ENCODE peak calls at places on chromosomes 1 and 21, in four cellular contexts. U is mesenchymal stem cell, P is H1, X is trophoblast cell. W is an unnamed sample.

GRCh38 chr1:221419513-221420088 is 322.3 kb downstream of the DUSP10 start:
- DNase-seq in U (peak; percentile 64), P (no peak), X (no peak), W (no peak)

GRCh38 chr1:66418021-66418420 is 115.9 kb upstream of the SGIP1 start:
- DNase-seq in U (no peak), P (no peak), X (peak; percentile 72), W (no peak)

GRCh38 chr21:37671381-37671780 is 244.9 kb downstream of the KCNJ6 start:
- DNase-seq in U (no peak), P (no peak), X (no peak), W (no peak)

GRCh38 chr1:10694274-10694632 is 102.2 kb downstream of the CASZ1 start:
- DNase-seq in U (peak; percentile 33), P (no peak), X (no peak), W (no peak)

GRCh38 chr1:110002695-110003094 is 18.1 kb downstream of the AHCYL1 start:
- DNase-seq in U (no peak), P (no peak), X (no peak), W (no peak)

GRCh38 chr1:226107471-226108460 is 45.2 kb downstream of the H3-3A start:
- DNase-seq in U (no peak), P (no peak), X (peak; percentile 59), W (no peak)

GRCh38 chr1:210446479-210446878 is 117.8 kb downstream of the HHAT start:
- DNase-seq in U (peak; percentile 33), P (no peak), X (peak; percentile 63), W (peak; percentile 33)

GRCh38 chr1:41682149-41682548 is 197.7 kb upstream of the EDN2 start:
- DNase-seq in U (no peak), P (no peak), X (no peak), W (no peak)

GRCh38 chr1:4115191-4115900 is 215.3 kb upstream of the C1orf174 start:
- DNase-seq in U (no peak), P (no peak), X (no peak), W (no peak)

GRCh38 chr1:79811173-79811572 is 804.6 kb upstream of the ADGRL4 start:
- DNase-seq in U (peak; percentile 85), P (no peak), X (no peak), W (no peak)

GRCh38 chr21:39141502-39141901 is 41.7 kb downstream of the PSMG1 start:
- DNase-seq in U (peak; percentile 59), P (no peak), X (no peak), W (no peak)

GRCh38 chr1:59133997-59134396 is 162.9 kb upstream of the FGGY start:
- DNase-seq in U (no peak), P (no peak), X (no peak), W (no peak)

GRCh38 chr1:210445485-210445884 is 116.8 kb downstream of the HHAT start:
- DNase-seq in U (no peak), P (no peak), X (peak; percentile 82), W (no peak)

GRCh38 chr21:41121785-41122415 is 46.1 kb upstream of the BACE2 start:
- DNase-seq in U (no peak), P (peak; percentile 56), X (peak; percentile 98), W (peak; percentile 78)

GRCh38 chr1:150165622-150166612 is 16.2 kb downstream of the PLEKHO1 start:
- DNase-seq in U (peak; percentile 65), P (no peak), X (peak; percentile 43), W (no peak)

GRCh38 chr1:84960371-84960770 is 36.5 kb downstream of the MCOLN2 start:
- DNase-seq in U (peak; percentile 81), P (no peak), X (peak; percentile 96), W (no peak)

GRCh38 chr1:71193153-71193552 is 112.3 kb upstream of the ZRANB2 start:
- DNase-seq in U (no peak), P (no peak), X (no peak), W (no peak)

GRCh38 chr1:149849246-149849946 is 50.0 kb upstream of the BOLA1 start:
- DNase-seq in U (peak; percentile 18), P (no peak), X (peak; percentile 0), W (no peak)

GRCh38 chr1:61170328-61171238 is 88.2 kb downstream of the NFIA start:
- DNase-seq in U (no peak), P (no peak), X (no peak), W (no peak)

GRCh38 chr1:22044690-22045420 is 7.7 kb upstream of the CDC42 start:
- DNase-seq in U (no peak), P (no peak), X (no peak), W (no peak)

GRCh38 chr1:42144336-42145189 is 8.6 kb upstream of the GUCA2B start:
- DNase-seq in U (no peak), P (no peak), X (no peak), W (no peak)

GRCh38 chr1:191255354-191256057 is 777.8 kb upstream of the BRINP3 start:
- DNase-seq in U (no peak), P (no peak), X (no peak), W (peak; percentile 59)

GRCh38 chr1:59730759-59731478 is 83.8 kb upstream of the HOOK1 start:
- DNase-seq in U (peak; percentile 97), P (no peak), X (no peak), W (no peak)

GRCh38 chr21:36976882-36977651 is 10.6 kb upstream of the HLCS start:
- DNase-seq in U (peak; percentile 83), P (no peak), X (peak; percentile 68), W (peak; percentile 60)

GRCh38 chr1:27960762-27961645 is 1.2 kb downstream of the XKR8 start:
- DNase-seq in U (peak; percentile 33), P (no peak), X (no peak), W (no peak)

GRCh38 chr21:45308211-45309068 is 20.7 kb upstream of the POFUT2 start:
- DNase-seq in U (peak; percentile 97), P (no peak), X (no peak), W (no peak)

GRCh38 chr1:169321539-169321938 is 46.1 kb downstream of the NME7 start:
- DNase-seq in U (peak; percentile 18), P (no peak), X (no peak), W (no peak)

GRCh38 chr1:181551249-181551648 is 67.9 kb downstream of the CACNA1E start:
- DNase-seq in U (no peak), P (no peak), X (no peak), W (peak; percentile 53)

GRCh38 chr1:109255673-109256072 is 6.3 kb downstream of the CELSR2 start:
- DNase-seq in U (no peak), P (no peak), X (no peak), W (no peak)

GRCh38 chr1:86441581-86441980 is 17.6 kb downstream of the CLCA2 start:
- DNase-seq in U (no peak), P (no peak), X (no peak), W (no peak)

GRCh38 chr1:233281711-233282581 is 13.6 kb downstream of the PCNX2 start:
- DNase-seq in U (peak; percentile 51), P (no peak), X (no peak), W (no peak)

GRCh38 chr1:119940697-119941096 is 44.4 kb upstream of the ADAM30 start:
- DNase-seq in U (no peak), P (no peak), X (no peak), W (no peak)

GRCh38 chr1:233904979-233905415 is 521 bp downstream of the SLC35F3 start:
- DNase-seq in U (no peak), P (no peak), X (peak; percentile 18), W (no peak)

GRCh38 chr1:7284839-7285435 is 486.2 kb upstream of the VAMP3 start:
- DNase-seq in U (no peak), P (no peak), X (no peak), W (no peak)

GRCh38 chr1:225113265-225113664 is 183.8 kb downstream of the DNAH14 start:
- DNase-seq in U (no peak), P (no peak), X (no peak), W (no peak)

GRCh38 chr1:76303348-76303712 is 228.8 kb downstream of the ST6GALNAC3 start:
- DNase-seq in U (no peak), P (no peak), X (no peak), W (no peak)

GRCh38 chr1:159914252-159915018 is 10.9 kb downstream of the TAGLN2 start:
- DNase-seq in U (no peak), P (no peak), X (peak; percentile 80), W (no peak)

GRCh38 chr1:159917533-159917932 is 7.8 kb downstream of the TAGLN2 start:
- DNase-seq in U (peak; percentile 14), P (no peak), X (no peak), W (no peak)

GRCh38 chr1:159916240-159917051 is 8.9 kb downstream of the TAGLN2 start:
- DNase-seq in U (peak; percentile 88), P (no peak), X (peak; percentile 98), W (peak; percentile 63)

GRCh38 chr1:159913451-159914192 is 11.7 kb downstream of the TAGLN2 start:
- DNase-seq in U (no peak), P (no peak), X (no peak), W (no peak)

GRCh38 chr1:159915571-159916239 is 9.6 kb downstream of the TAGLN2 start:
- DNase-seq in U (no peak), P (no peak), X (peak; percentile 94), W (no peak)
- H2BK5ac ChIP-seq in U (no peak overlapping the region), P (no peak overlapping the region), X (peak overlapping the region; percentile 8), W (peak overlapping the region; percentile 14)

GRCh38 chr1:241560511-241561187 is 28.5 kb downstream of the KMO start:
- DNase-seq in U (no peak), P (no peak), X (no peak), W (no peak)
- H3K4me3 ChIP-seq in U (no peak overlapping the region), P (no peak overlapping the region), X (no peak overlapping the region), W (no peak overlapping the region)

GRCh38 chr1:167250482-167250881 is 29.8 kb downstream of the POU2F1 start:
- DNase-seq in U (no peak), P (no peak), X (peak; percentile 89), W (no peak)

GRCh38 chr1:167248707-167249642 is 28.3 kb downstream of the POU2F1 start:
- DNase-seq in U (no peak), P (no peak), X (peak; percentile 80), W (no peak)

GRCh38 chr1:167247754-167248153 is 27.1 kb downstream of the POU2F1 start:
- DNase-seq in U (no peak), P (no peak), X (no peak), W (no peak)

GRCh38 chr1:167251482-167251881 is 30.8 kb downstream of the POU2F1 start:
- DNase-seq in U (no peak), P (no peak), X (peak; percentile 96), W (no peak)

GRCh38 chr1:167249702-167250101 is 29.0 kb downstream of the POU2F1 start:
- DNase-seq in U (no peak), P (no peak), X (peak; percentile 37), W (no peak)
- H2BK12ac ChIP-seq in U (no peak overlapping the region), P (no peak overlapping the region), X (no peak overlapping the region), W (no peak overlapping the region)

GRCh38 chr1:177898377-177898648 is 71.5 kb downstream of the SEC16B start:
- DNase-seq in U (no peak), P (no peak), X (no peak), W (no peak)
- H2BK5ac ChIP-seq in U (no peak overlapping the region), P (no peak overlapping the region), X (no peak overlapping the region), W (no peak overlapping the region)

GRCh38 chr1:200530551-200531261 is 89.8 kb downstream of the KIF14 start:
- DNase-seq in U (no peak), P (no peak), X (no peak), W (no peak)
- H3K4me3 ChIP-seq in U (no peak overlapping the region), P (no peak overlapping the region), X (no peak overlapping the region), W (no peak overlapping the region)

GRCh38 chr1:19815801-19816736 is 986 bp upstream of the RNF186 start:
- DNase-seq in U (no peak), P (no peak), X (no peak), W (no peak)
- H2BK12ac ChIP-seq in U (no peak overlapping the region), P (peak overlapping the region; percentile 99), X (no peak overlapping the region), W (no peak overlapping the region)

W was measured in neuronal stem cell.